ENCODE peak calls at places on chromosomes 13 and 19, in nine cellular contexts. M, P, H, U, G, X, D, L and J are unnamed samples.
A peak's percentile ranks its signal among the peaks of the same experiment; 100 is the strongest.

GRCh38 chr19:3100747-3101730 is 6.9 kb downstream of the GNA11 start:
- DNase-seq in M (no peak), P (no peak), H (no peak), U (no peak), G (no peak), X (peak; percentile 50), D (no peak), L (no peak), J (no peak)

GRCh38 chr13:110354715-110355473 is 47.8 kb downstream of the COL4A2 start:
- DNase-seq in M (no peak), P (no peak), H (no peak), U (no peak), G (no peak), X (no peak), D (no peak), L (peak; percentile 36), J (peak; percentile 76)

GRCh38 chr13:31029129-31029528 is 96.7 kb downstream of the TEX26 start:
- DNase-seq in M (no peak), P (no peak), H (no peak), U (no peak), G (no peak), X (peak; percentile 92), D (no peak), L (no peak), J (no peak)

GRCh38 chr13:104984296-104984818 is 1551.1 kb downstream of the EFNB2 start:
- DNase-seq in M (peak; percentile 81), P (no peak), H (no peak), U (peak; percentile 14), G (peak; percentile 62), X (peak; percentile 43), D (no peak), L (peak; percentile 66), J (no peak)

GRCh38 chr19:15488489-15489226 is 9.4 kb upstream of the PGLYRP2 start:
- DNase-seq in M (no peak), P (no peak), H (no peak), U (no peak), G (no peak), X (no peak), D (no peak), L (no peak), J (no peak)

GRCh38 chr19:4811328-4812131 is 20.0 kb downstream of the TICAM1 start:
- DNase-seq in M (peak; percentile 63), P (peak; percentile 88), H (peak; percentile 82), U (peak; percentile 60), G (peak; percentile 77), X (peak; percentile 89), D (peak; percentile 54), L (peak; percentile 79), J (peak; percentile 94)

GRCh38 chr13:95235199-95235726 is 66.0 kb downstream of the ABCC4 start:
- DNase-seq in M (no peak), P (no peak), H (no peak), U (no peak), G (no peak), X (no peak), D (no peak), L (no peak), J (no peak)

GRCh38 chr13:48828962-48829405 is 146.7 kb upstream of the FNDC3A start:
- DNase-seq in M (no peak), P (no peak), H (no peak), U (peak; percentile 94), G (peak; percentile 44), X (peak; percentile 22), D (peak; percentile 17), L (no peak), J (no peak)

GRCh38 chr13:94608586-94608985 is 6.9 kb downstream of the GPR180 start:
- DNase-seq in M (no peak), P (no peak), H (no peak), U (no peak), G (no peak), X (no peak), D (no peak), L (no peak), J (no peak)

GRCh38 chr19:49555600-49556411 is 24.6 kb downstream of the NOSIP start:
- DNase-seq in M (no peak), P (no peak), H (peak; percentile 73), U (no peak), G (no peak), X (peak; percentile 74), D (no peak), L (no peak), J (peak; percentile 90)

GRCh38 chr13:83452292-83452950 is 429.9 kb downstream of the SLITRK1 start:
- DNase-seq in M (no peak), P (no peak), H (no peak), U (no peak), G (no peak), X (peak; percentile 7), D (no peak), L (no peak), J (peak; percentile 37)

GRCh38 chr13:112990783-112991182 is 21.8 kb downstream of the MCF2L start:
- DNase-seq in M (no peak), P (no peak), H (peak; percentile 62), U (peak; percentile 16), G (no peak), X (no peak), D (peak; percentile 95), L (no peak), J (no peak)

GRCh38 chr19:9295411-9295849 is 14.2 kb downstream of the ZNF699 start:
- DNase-seq in M (no peak), P (no peak), H (no peak), U (peak; percentile 13), G (no peak), X (no peak), D (no peak), L (no peak), J (no peak)

GRCh38 chr19:8569066-8569761 is 8.0 kb downstream of the MYO1F start:
- DNase-seq in M (peak; percentile 88), P (no peak), H (peak; percentile 54), U (peak; percentile 80), G (peak; percentile 90), X (no peak), D (no peak), L (peak; percentile 64), J (no peak)